ENCODE peak calls at places on chromosomes 3 and 15, in six cellular contexts. C, O, E, R, V and U are unnamed samples.

GRCh38 chr15:100914876-100915275 is 4.3 kb upstream of the LRRK1 start:
- DNase-seq in C (peak), O (no peak), E (no peak), R (no peak), V (no peak), U (no peak)

GRCh38 chr15:100940785-100941379 is 21.7 kb downstream of the LRRK1 start:
- DNase-seq in C (no peak), O (no peak), E (no peak), R (no peak), V (no peak), U (no peak)

GRCh38 chr3:132445812-132446211 is 28.5 kb downstream of the DNAJC13 start:
- DNase-seq in C (no peak), O (no peak), E (no peak), R (no peak), V (no peak), U (no peak)

GRCh38 chr3:115836944-115837343 is 213.6 kb downstream of the GAP43 start:
- DNase-seq in C (no peak), O (no peak), E (no peak), R (peak), V (no peak), U (no peak)

GRCh38 chr3:125019271-125019670 is 36.5 kb downstream of the HEG1 start:
- DNase-seq in C (no peak), O (no peak), E (no peak), R (no peak), V (no peak), U (no peak)

GRCh38 chr15:82106671-82107070 is 60.9 kb upstream of the MEX3B start:
- DNase-seq in C (no peak), O (no peak), E (no peak), R (no peak), V (no peak), U (no peak)

GRCh38 chr3:51982838-51983577 is at the start of gene ACY1:
- DNase-seq in C (peak), O (peak), E (peak), R (peak), V (peak), U (peak)

GRCh38 chr3:24437326-24437725 is 57.3 kb downstream of the THRB start:
- DNase-seq in C (no peak), O (no peak), E (peak), R (no peak), V (no peak), U (no peak)

GRCh38 chr3:16060358-16060852 is 114.1 kb upstream of the GALNT15 start:
- DNase-seq in C (no peak), O (no peak), E (peak), R (no peak), V (no peak), U (no peak)

GRCh38 chr3:191592105-191592504 is 131.1 kb downstream of the PYDC2 start:
- DNase-seq in C (no peak), O (no peak), E (no peak), R (no peak), V (no peak), U (no peak)

GRCh38 chr3:117477214-117477755 is 767.7 kb downstream of the TUSC7 start:
- DNase-seq in C (no peak), O (no peak), E (no peak), R (no peak), V (no peak), U (no peak)

GRCh38 chr3:105513042-105513441 is 146.3 kb downstream of the ALCAM start:
- DNase-seq in C (no peak), O (no peak), E (no peak), R (no peak), V (no peak), U (no peak)

GRCh38 chr15:68314563-68314962 is 37.0 kb downstream of the FEM1B start:
- DNase-seq in C (no peak), O (no peak), E (peak), R (no peak), V (no peak), U (no peak)

GRCh38 chr15:68334661-68335124 is 57.1 kb downstream of the FEM1B start:
- DNase-seq in C (no peak), O (no peak), E (no peak), R (no peak), V (no peak), U (no peak)

GRCh38 chr15:64883997-64884511 is 27.6 kb upstream of the ANKDD1A start:
- DNase-seq in C (no peak), O (no peak), E (no peak), R (no peak), V (peak), U (peak)
- TF ChIP-seq POLR2AphosphoS5 in C (no peak), O (no peak), E (no peak), R (no peak), V (peak), U (no peak)

GRCh38 chr15:24954783-24955548 is at the start of the genes SNRPN and SNURF:
- DNase-seq in C (peak), O (peak), E (peak), R (no peak), V (peak), U (peak)
- TF ChIP-seq POLR2A in C (peak), O (peak), E (peak), R (no peak), V (peak), U (peak)

DNA sequence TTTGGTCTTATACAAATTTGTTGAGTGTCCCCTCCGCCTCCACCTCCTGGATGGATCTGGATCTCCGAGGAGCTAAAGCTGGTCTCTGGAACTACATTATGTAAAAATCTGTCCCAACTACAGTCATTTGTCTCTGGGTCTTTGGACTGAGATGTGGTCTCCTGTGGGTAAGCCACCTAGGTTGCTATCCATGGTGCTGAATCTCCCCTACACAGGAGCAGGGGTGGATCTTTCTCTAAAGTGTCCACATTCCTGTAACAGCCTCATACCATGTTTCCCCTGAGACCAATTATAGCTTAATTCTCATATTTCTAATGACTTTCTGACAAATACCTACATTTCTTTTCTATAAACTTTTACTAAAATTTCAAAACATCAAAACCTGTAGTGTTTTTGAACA is 625.8 kb downstream of the TAFA4 start:
- DNase-seq in C (peak), O (no peak), E (peak), R (peak), V (no peak), U (peak)
- TF ChIP-seq TAF1 in C (no peak), O (no peak), E (no peak), R (no peak), V (no peak), U (no peak)

GRCh38 chr3:9512456-9513045 is 41.1 kb downstream of the LHFPL4 start:
- DNase-seq in C (no peak), O (no peak), E (no peak), R (no peak), V (no peak), U (no peak)
- TF ChIP-seq POLR2AphosphoS5 in C (no peak), O (no peak), E (no peak), R (no peak), V (no peak), U (no peak)